ENCODE peak calls at places on chromosomes 6 and 20, in six cellular contexts. One of them, this sample, is unnamed.

GRCh38 chr6:142088858-142089216 is 43.9 kb upstream of the GJE1 start:
- DNase-seq in right atrium auricular region: no peak
- DNase-seq in kidney: peak
- DNase-seq in OCI-LY7: no peak
- DNase-seq in heart left ventricle: no peak
- DNase-seq in aorta: peak
- DNase-seq in this sample: no peak

GRCh38 chr6:144689503-144690040 is 404.4 kb downstream of the UTRN start:
- DNase-seq in right atrium auricular region: no peak
- DNase-seq in kidney: no peak
- DNase-seq in OCI-LY7: no peak
- DNase-seq in heart left ventricle: no peak
- DNase-seq in aorta: no peak
- DNase-seq in this sample: no peak

GRCh38 chr20:34709044-34709835 is 5.1 kb downstream of the TP53INP2 start:
- DNase-seq in right atrium auricular region: peak
- DNase-seq in kidney: peak
- DNase-seq in OCI-LY7: peak
- DNase-seq in heart left ventricle: peak
- DNase-seq in aorta: peak
- DNase-seq in this sample: peak

GRCh38 chr6:105810105-105810921 is 275.8 kb upstream of the PRDM1 start:
- DNase-seq in right atrium auricular region: no peak
- DNase-seq in kidney: no peak
- DNase-seq in OCI-LY7: no peak
- DNase-seq in heart left ventricle: peak
- DNase-seq in aorta: no peak
- DNase-seq in this sample: no peak

GRCh38 chr6:108497883-108498282 is 62.8 kb upstream of the FOXO3 start:
- DNase-seq in right atrium auricular region: no peak
- DNase-seq in kidney: no peak
- DNase-seq in OCI-LY7: peak
- DNase-seq in heart left ventricle: no peak
- DNase-seq in aorta: no peak
- DNase-seq in this sample: no peak

GRCh38 chr6:30793521-30794194 is 49.3 kb upstream of the IER3 start:
- DNase-seq in right atrium auricular region: no peak
- DNase-seq in kidney: no peak
- DNase-seq in OCI-LY7: no peak
- DNase-seq in heart left ventricle: no peak
- DNase-seq in aorta: no peak
- DNase-seq in this sample: no peak

GRCh38 chr20:62364911-62365736 is 2.0 kb downstream of the LAMA5 start:
- DNase-seq in right atrium auricular region: peak
- DNase-seq in kidney: peak
- DNase-seq in OCI-LY7: no peak
- DNase-seq in heart left ventricle: peak
- DNase-seq in aorta: peak
- DNase-seq in this sample: no peak

GRCh38 chr6:94751641-94752329 is 825.5 kb upstream of the MANEA start:
- DNase-seq in right atrium auricular region: no peak
- DNase-seq in kidney: no peak
- DNase-seq in OCI-LY7: no peak
- DNase-seq in heart left ventricle: no peak
- DNase-seq in aorta: no peak
- DNase-seq in this sample: no peak

GRCh38 chr20:56257604-56258003 is 9.1 kb downstream of the MC3R start:
- DNase-seq in right atrium auricular region: no peak
- DNase-seq in kidney: no peak
- DNase-seq in OCI-LY7: no peak
- DNase-seq in heart left ventricle: no peak
- DNase-seq in aorta: no peak
- DNase-seq in this sample: no peak

GRCh38 chr6:41209547-41209951 is 8.6 kb upstream of the TREML2 start:
- DNase-seq in right atrium auricular region: peak
- DNase-seq in kidney: no peak
- DNase-seq in OCI-LY7: no peak
- DNase-seq in heart left ventricle: no peak
- DNase-seq in aorta: no peak
- DNase-seq in this sample: no peak

GRCh38 chr20:5770240-5770986 is 20.2 kb downstream of the SHLD1 start:
- DNase-seq in right atrium auricular region: no peak
- DNase-seq in kidney: no peak
- DNase-seq in OCI-LY7: peak
- DNase-seq in heart left ventricle: no peak
- DNase-seq in aorta: no peak
- DNase-seq in this sample: no peak

GRCh38 chr6:132084811-132085509 is 133.8 kb upstream of the CCN2 start:
- DNase-seq in right atrium auricular region: no peak
- DNase-seq in kidney: no peak
- DNase-seq in OCI-LY7: no peak
- DNase-seq in heart left ventricle: no peak
- DNase-seq in aorta: no peak
- DNase-seq in this sample: no peak

GRCh38 chr6:169577974-169578373 is 123.9 kb downstream of the WDR27 start:
- DNase-seq in right atrium auricular region: no peak
- DNase-seq in kidney: no peak
- DNase-seq in OCI-LY7: no peak
- DNase-seq in heart left ventricle: no peak
- DNase-seq in aorta: no peak
- DNase-seq in this sample: no peak

GRCh38 chr20:44035924-44036323 is 121.3 kb downstream of the TOX2 start:
- DNase-seq in right atrium auricular region: peak
- DNase-seq in kidney: no peak
- DNase-seq in OCI-LY7: no peak
- DNase-seq in heart left ventricle: no peak
- DNase-seq in aorta: no peak
- DNase-seq in this sample: no peak

GRCh38 chr6:48449002-48449401 is 338.0 kb upstream of the PTCHD4 start:
- DNase-seq in right atrium auricular region: no peak
- DNase-seq in kidney: no peak
- DNase-seq in OCI-LY7: no peak
- DNase-seq in heart left ventricle: no peak
- DNase-seq in aorta: no peak
- DNase-seq in this sample: no peak

GRCh38 chr6:46925563-46926253 is 4.0 kb upstream of the ADGRF5 start:
- DNase-seq in right atrium auricular region: peak
- DNase-seq in kidney: no peak
- DNase-seq in OCI-LY7: no peak
- DNase-seq in heart left ventricle: peak
- DNase-seq in aorta: peak
- DNase-seq in this sample: no peak

GRCh38 chr6:36399970-36400369 is 12.5 kb upstream of the ETV7 start:
- DNase-seq in right atrium auricular region: no peak
- DNase-seq in kidney: no peak
- DNase-seq in OCI-LY7: no peak
- DNase-seq in heart left ventricle: no peak
- DNase-seq in aorta: no peak
- DNase-seq in this sample: no peak

GRCh38 chr6:167767715-167768107 is 59.0 kb upstream of the AFDN start:
- DNase-seq in right atrium auricular region: no peak
- DNase-seq in kidney: no peak
- DNase-seq in OCI-LY7: no peak
- DNase-seq in heart left ventricle: no peak
- DNase-seq in aorta: no peak
- DNase-seq in this sample: no peak

GRCh38 chr20:9634327-9634726 is 119.9 kb downstream of the LAMP5 start:
- DNase-seq in right atrium auricular region: no peak
- DNase-seq in kidney: no peak
- DNase-seq in OCI-LY7: no peak
- DNase-seq in heart left ventricle: no peak
- DNase-seq in aorta: no peak
- DNase-seq in this sample: no peak

GRCh38 chr6:161292145-161292544 is 18.3 kb upstream of the AGPAT4 start:
- DNase-seq in right atrium auricular region: no peak
- DNase-seq in kidney: no peak
- DNase-seq in OCI-LY7: no peak
- DNase-seq in heart left ventricle: no peak
- DNase-seq in aorta: no peak
- DNase-seq in this sample: no peak

GRCh38 chr6:149482542-149483261 is 2.1 kb downstream of the ZC3H12D start:
- DNase-seq in right atrium auricular region: no peak
- DNase-seq in kidney: no peak
- DNase-seq in OCI-LY7: peak
- DNase-seq in heart left ventricle: no peak
- DNase-seq in aorta: no peak
- DNase-seq in this sample: no peak

GRCh38 chr6:136226674-136227377 is 23.3 kb downstream of the MTFR2 start:
- DNase-seq in right atrium auricular region: no peak
- DNase-seq in kidney: no peak
- DNase-seq in OCI-LY7: no peak
- DNase-seq in heart left ventricle: no peak
- DNase-seq in aorta: no peak
- DNase-seq in this sample: no peak

GRCh38 chr6:140579918-140580317 is 1205.5 kb upstream of the CITED2 start:
- DNase-seq in right atrium auricular region: no peak
- DNase-seq in kidney: no peak
- DNase-seq in OCI-LY7: no peak
- DNase-seq in heart left ventricle: no peak
- DNase-seq in aorta: no peak
- DNase-seq in this sample: no peak

GRCh38 chr6:47094351-47094925 is 52.3 kb upstream of the ADGRF1 start:
- DNase-seq in right atrium auricular region: no peak
- DNase-seq in kidney: no peak
- DNase-seq in OCI-LY7: peak
- DNase-seq in heart left ventricle: no peak
- DNase-seq in aorta: no peak
- DNase-seq in this sample: no peak

GRCh38 chr6:111187874-111188273 is 100.6 kb downstream of the SLC16A10 start:
- DNase-seq in right atrium auricular region: no peak
- DNase-seq in kidney: no peak
- DNase-seq in OCI-LY7: no peak
- DNase-seq in heart left ventricle: no peak
- DNase-seq in aorta: no peak
- DNase-seq in this sample: no peak

GRCh38 chr20:22339946-22340345 is 244.4 kb downstream of the FOXA2 start:
- DNase-seq in right atrium auricular region: no peak
- DNase-seq in kidney: no peak
- DNase-seq in OCI-LY7: no peak
- DNase-seq in heart left ventricle: no peak
- DNase-seq in aorta: no peak
- DNase-seq in this sample: no peak

GRCh38 chr20:46807998-46808397 is 86.6 kb upstream of the EYA2 start:
- DNase-seq in right atrium auricular region: no peak
- DNase-seq in kidney: no peak
- DNase-seq in OCI-LY7: no peak
- DNase-seq in heart left ventricle: no peak
- DNase-seq in aorta: no peak
- DNase-seq in this sample: no peak

GRCh38 chr6:16944601-16945000 is 157.2 kb upstream of the STMND1 start:
- DNase-seq in right atrium auricular region: no peak
- DNase-seq in kidney: no peak
- DNase-seq in OCI-LY7: no peak
- DNase-seq in heart left ventricle: no peak
- DNase-seq in aorta: no peak
- DNase-seq in this sample: no peak

DNA sequence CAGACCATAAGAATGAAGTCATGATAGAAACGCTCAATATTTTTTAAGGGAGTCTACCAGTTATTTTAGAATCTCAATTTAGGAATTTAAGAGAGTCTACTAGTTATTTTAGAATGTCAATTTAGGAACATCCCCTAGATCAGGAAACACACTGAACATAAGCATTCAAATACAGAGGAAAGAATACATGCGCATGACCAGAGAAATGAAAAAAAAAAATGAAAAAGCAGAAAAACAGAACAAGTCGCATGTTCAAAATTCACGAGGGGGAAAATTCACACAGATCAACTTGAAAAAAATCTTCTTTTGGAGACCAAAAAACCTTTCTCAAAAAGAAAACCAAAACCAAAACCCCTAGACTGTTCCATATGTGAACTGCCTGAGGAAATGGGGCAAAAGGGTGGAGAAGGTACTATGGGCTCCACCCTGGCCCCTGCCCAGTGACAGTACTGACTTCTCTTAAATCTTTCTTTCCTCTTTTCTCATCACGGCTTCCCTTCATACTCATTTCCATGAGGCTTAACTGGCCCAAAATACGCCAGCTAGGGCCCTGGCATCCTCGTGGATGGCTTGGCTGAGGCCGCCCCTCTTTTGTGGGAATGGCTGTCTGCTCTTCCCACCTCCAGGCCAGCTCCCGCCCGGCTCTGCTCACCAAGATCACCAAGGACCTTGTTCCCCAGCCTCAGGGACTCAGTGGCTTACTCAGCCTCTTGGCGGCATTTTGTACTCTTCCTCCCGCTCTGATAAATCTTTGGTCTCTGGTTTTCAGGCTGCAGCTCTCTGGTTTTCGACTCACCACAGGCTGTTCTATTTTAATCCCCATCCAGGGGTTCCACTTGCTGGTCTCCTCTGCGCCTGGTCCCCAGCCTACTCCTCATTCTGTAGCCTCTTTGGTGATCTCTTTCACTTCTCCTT is 11.2 kb downstream of the ZBTB2 start:
- DNase-seq in right atrium auricular region: no peak
- DNase-seq in kidney: no peak
- DNase-seq in OCI-LY7: no peak
- DNase-seq in heart left ventricle: no peak
- DNase-seq in aorta: no peak
- DNase-seq in this sample: no peak
- H3K27ac ChIP-seq in right atrium auricular region: peak
- H3K27ac ChIP-seq in kidney: no peak
- H3K27ac ChIP-seq in OCI-LY7: peak
- H3K27ac ChIP-seq in heart left ventricle: peak
- H3K27ac ChIP-seq in aorta: no peak
- H3K27ac ChIP-seq in this sample: peak

GRCh38 chr6:3140201-3140600 is 17.1 kb downstream of the TUBB2A start:
- DNase-seq in right atrium auricular region: no peak
- DNase-seq in kidney: no peak
- DNase-seq in OCI-LY7: no peak
- DNase-seq in heart left ventricle: no peak
- DNase-seq in aorta: no peak
- DNase-seq in this sample: no peak
- H3K27ac ChIP-seq in right atrium auricular region: no peak
- H3K27ac ChIP-seq in kidney: no peak
- H3K27ac ChIP-seq in OCI-LY7: no peak
- H3K27ac ChIP-seq in heart left ventricle: peak
- H3K27ac ChIP-seq in aorta: no peak
- H3K27ac ChIP-seq in this sample: no peak

GRCh38 chr20:48716086-48716485 is 111.7 kb downstream of the PREX1 start:
- DNase-seq in right atrium auricular region: no peak
- DNase-seq in kidney: no peak
- DNase-seq in OCI-LY7: no peak
- DNase-seq in heart left ventricle: no peak
- DNase-seq in aorta: peak
- DNase-seq in this sample: no peak
- H3K27ac ChIP-seq in right atrium auricular region: no peak
- H3K27ac ChIP-seq in kidney: no peak
- H3K27ac ChIP-seq in OCI-LY7: no peak
- H3K27ac ChIP-seq in heart left ventricle: no peak
- H3K27ac ChIP-seq in aorta: no peak
- H3K27ac ChIP-seq in this sample: no peak

DNA sequence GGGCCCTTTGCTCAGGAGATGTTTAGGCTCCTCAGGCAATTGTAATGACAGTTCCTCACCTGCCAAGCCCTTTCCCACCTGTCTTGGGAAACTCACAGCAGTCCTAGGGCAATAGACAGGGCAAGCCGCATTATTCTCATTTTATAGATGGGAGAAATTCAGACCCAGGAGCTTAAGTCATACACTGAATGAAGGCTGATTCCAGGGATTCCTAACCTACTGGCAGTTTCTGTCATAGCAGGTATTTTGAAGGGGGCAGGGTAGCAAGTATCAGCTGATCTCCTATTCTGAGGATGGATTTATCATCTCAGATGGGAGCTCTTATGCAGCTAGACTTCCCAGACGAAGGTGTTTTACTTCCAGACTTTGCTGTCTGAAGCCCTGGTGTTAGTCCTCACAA is 61.4 kb upstream of the MYL9 start:
- DNase-seq in right atrium auricular region: no peak
- DNase-seq in kidney: no peak
- DNase-seq in OCI-LY7: no peak
- DNase-seq in heart left ventricle: no peak
- DNase-seq in aorta: no peak
- DNase-seq in this sample: no peak
- H3K27ac ChIP-seq in right atrium auricular region: no peak
- H3K27ac ChIP-seq in kidney: no peak
- H3K27ac ChIP-seq in OCI-LY7: no peak
- H3K27ac ChIP-seq in heart left ventricle: no peak
- H3K27ac ChIP-seq in aorta: no peak
- H3K27ac ChIP-seq in this sample: no peak